ENCODE peak calls at places on chromosomes 4 and X, in nine cellular contexts. I, X, C, Q, O, T, F, B and N are unnamed samples.

GRCh38 chrX:82756272-82756671 is 751.8 kb upstream of the POU3F4 start:
- DNase-seq in X (no peak), C (no peak), Q (no peak), F (no peak), O (no peak), T (no peak), B (no peak), I (no peak), N (no peak)

GRCh38 chr4:154329939-154330338 is 161.7 kb downstream of the DCHS2 start:
- DNase-seq in B (peak), I (no peak), O (no peak), Q (peak), F (no peak), X (no peak), T (no peak), C (peak), N (peak)

GRCh38 chr4:81421346-81422218 is 50.1 kb downstream of the RASGEF1B start:
- DNase-seq in B (peak), X (no peak), O (no peak), C (no peak), Q (no peak), F (no peak), I (peak), T (no peak), N (peak)

GRCh38 chr4:86935833-86936721 is 1.3 kb downstream of the AFF1 start:
- DNase-seq in F (peak), C (no peak), X (peak), B (peak), Q (peak), I (peak), T (no peak), O (peak), N (no peak)

GRCh38 chr4:76234679-76235044 is 16.9 kb upstream of the FAM47E start:
- DNase-seq in O (no peak), Q (no peak), X (no peak), B (no peak), I (no peak), C (no peak), T (no peak), F (no peak), N (no peak)

GRCh38 chr4:53194727-53195126 is 171.1 kb downstream of the SCFD2 start:
- DNase-seq in T (no peak), Q (no peak), B (no peak), X (no peak), F (no peak), C (no peak), O (no peak), I (no peak), N (no peak)

GRCh38 chrX:9746148-9746880 is 19.3 kb downstream of the GPR143 start:
- DNase-seq in C (no peak), O (no peak), B (peak), X (peak), T (no peak), I (no peak), F (no peak), Q (peak), N (no peak)

GRCh38 chrX:71105638-71106037 is 902 bp downstream of the CXorf65 start:
- DNase-seq in C (no peak), O (no peak), B (no peak), F (no peak), X (no peak), T (no peak), Q (no peak), I (no peak), N (no peak)

GRCh38 chr4:80101768-80102116 is 28.7 kb upstream of the ANTXR2 start:
- DNase-seq in Q (no peak), I (no peak), F (no peak), B (peak), T (no peak), C (no peak), X (no peak), O (no peak), N (no peak)

GRCh38 chr4:57370691-57371090 is 260.5 kb upstream of the IGFBP7 start:
- DNase-seq in Q (no peak), C (no peak), I (no peak), O (no peak), X (peak), T (no peak), F (no peak), B (peak), N (no peak)

GRCh38 chr4:149897784-149898183 is 82.1 kb upstream of the IQCM start:
- DNase-seq in F (no peak), O (no peak), I (no peak), C (peak), T (no peak), X (no peak), B (peak), Q (no peak), N (no peak)

GRCh38 chrX:135707880-135708279 is 5.6 kb upstream of the CT45A1 start:
- DNase-seq in C (no peak), F (no peak), Q (no peak), T (no peak), X (peak), I (peak), B (peak), O (peak), N (no peak)

GRCh38 chr4:52594961-52595360 is 64.1 kb downstream of the USP46 start:
- DNase-seq in T (no peak), C (no peak), F (no peak), I (no peak), X (no peak), Q (no peak), O (no peak), B (no peak), N (no peak)

GRCh38 chr4:18559492-18559891 is 537.9 kb upstream of the LCORL start:
- DNase-seq in B (no peak), I (no peak), C (no peak), T (no peak), O (no peak), F (no peak), X (no peak), Q (no peak), N (no peak)

GRCh38 chr4:154277164-154277563 is 214.4 kb downstream of the DCHS2 start:
- DNase-seq in I (peak), B (no peak), C (no peak), Q (no peak), T (no peak), X (no peak), F (peak), O (peak), N (no peak)

GRCh38 chr4:10171055-10171454 is 54.5 kb upstream of the WDR1 start:
- DNase-seq in B (no peak), X (peak), O (no peak), T (no peak), Q (no peak), F (no peak), I (no peak), C (no peak), N (no peak)

GRCh38 chr4:70994069-70994366 is 569 bp downstream of the DCK start:
- DNase-seq in X (no peak), B (no peak), T (no peak), Q (no peak), F (no peak), C (no peak), O (no peak), I (no peak), N (no peak)

GRCh38 chr4:86011117-86011516 is 348.7 kb downstream of the MAPK10 start:
- DNase-seq in Q (peak), T (no peak), C (peak), I (no peak), X (peak), O (no peak), F (no peak), B (peak), N (peak)

GRCh38 chrX:11427082-11428033 is 134.1 kb downstream of the AMELX start:
- DNase-seq in X (no peak), F (peak), I (no peak), Q (peak), B (no peak), T (no peak), C (no peak), O (peak), N (no peak)

GRCh38 chr4:117900832-117901231 is 133.5 kb upstream of the NDST3 start:
- DNase-seq in X (no peak), F (no peak), C (no peak), T (no peak), Q (no peak), O (no peak), B (peak), I (no peak), N (no peak)

GRCh38 chrX:20427173-20427770 is 160.6 kb upstream of the RPS6KA3 start:
- DNase-seq in X (no peak), C (no peak), B (no peak), I (no peak), Q (no peak), O (no peak), T (no peak), F (no peak), N (no peak)

GRCh38 chrX:66046612-66047235 is 6.8 kb upstream of the VSIG4 start:
- DNase-seq in I (no peak), O (no peak), C (no peak), F (no peak), B (no peak), Q (no peak), T (no peak), X (no peak), N (no peak)

GRCh38 chrX:119698835-119699234 is 5.9 kb upstream of the SEPTIN6 start:
- DNase-seq in T (no peak), F (no peak), B (peak), X (peak), I (peak), Q (peak), C (peak), O (no peak), N (peak)

GRCh38 chr4:183758006-183758734 is 99.1 kb downstream of the TRAPPC11 start:
- DNase-seq in C (no peak), X (no peak), T (no peak), O (peak), I (peak), B (no peak), F (peak), Q (no peak), N (no peak)

GRCh38 chr4:92600638-92601037 is 296.9 kb downstream of the GRID2 start:
- DNase-seq in X (no peak), T (no peak), I (peak), Q (no peak), F (no peak), B (no peak), O (peak), C (no peak), N (no peak)

GRCh38 chrX:106168107-106168506 is at the start of gene PWWP3B:
- DNase-seq in X (no peak), I (peak), C (peak), F (peak), O (peak), T (no peak), B (peak), Q (no peak), N (no peak)

GRCh38 chr4:3870567-3870962 is 104.4 kb downstream of the ADRA2C start:
- DNase-seq in I (no peak), T (no peak), Q (no peak), C (no peak), X (no peak), O (no peak), F (no peak), B (no peak), N (no peak)

GRCh38 chr4:80307774-80308465 is 27.6 kb upstream of the CFAP299 start:
- DNase-seq in C (no peak), O (no peak), I (peak), B (peak), T (no peak), F (no peak), Q (peak), X (peak), N (peak)

GRCh38 chr4:25927361-25928040 is 13.5 kb downstream of the SMIM20 start:
- DNase-seq in O (no peak), F (no peak), I (no peak), C (no peak), X (no peak), Q (no peak), B (no peak), T (no peak), N (no peak)

GRCh38 chrX:118823263-118824172 is at the start of gene ZCCHC12:
- DNase-seq in B (peak), C (no peak), I (peak), Q (peak), F (peak), O (peak), T (peak), X (peak), N (no peak)

GRCh38 chr4:180134116-180134866 is 2108.9 kb upstream of the TENM3 start:
- DNase-seq in Q (no peak), B (no peak), I (peak), X (no peak), T (peak), C (no peak), F (no peak), O (no peak), N (no peak)

GRCh38 chr4:1206299-1207156 is 34.1 kb upstream of the SPON2 start:
- DNase-seq in I (peak), C (no peak), X (no peak), F (no peak), Q (no peak), T (no peak), O (peak), B (no peak), N (no peak)

GRCh38 chr4:39706334-39706733 is 8.4 kb downstream of the UBE2K start:
- DNase-seq in O (no peak), B (peak), C (no peak), X (peak), T (no peak), Q (peak), F (no peak), I (no peak), N (peak)

GRCh38 chr4:123587983-123588494 is 191.4 kb downstream of the SPRY1 start:
- DNase-seq in I (no peak), F (no peak), Q (peak), C (peak), B (peak), T (no peak), O (no peak), X (peak), N (peak)

GRCh38 chrX:49176421-49177326 is 5.0 kb downstream of the PLP2 start:
- DNase-seq in X (no peak), C (no peak), F (no peak), B (peak), O (no peak), I (no peak), Q (no peak), T (no peak), N (no peak)

GRCh38 chrX:37958493-37959211 is 47.7 kb upstream of the SYTL5 start:
- DNase-seq in T (no peak), C (no peak), X (no peak), F (no peak), B (no peak), I (peak), Q (peak), O (no peak), N (no peak)

GRCh38 chrX:136067097-136067496 is 80.2 kb upstream of the FHL1 start:
- DNase-seq in C (no peak), F (no peak), B (no peak), X (no peak), I (no peak), T (no peak), O (no peak), Q (no peak), N (no peak)

GRCh38 chr4:109816082-109816442 is 500 bp downstream of the GAR1 start:
- DNase-seq in B (no peak), O (no peak), T (no peak), X (no peak), F (no peak), Q (no peak), C (no peak), I (peak), N (no peak)

GRCh38 chr4:86592553-86593249 is 1.4 kb upstream of the PTPN13 start:
- DNase-seq in B (no peak), F (no peak), Q (no peak), O (no peak), I (no peak), T (no peak), C (no peak), X (peak), N (no peak)

GRCh38 chrX:140099221-140099620 is 133.9 kb upstream of the CXorf66 start:
- DNase-seq in T (no peak), C (no peak), B (no peak), F (no peak), Q (no peak), X (no peak), I (no peak), O (no peak), N (no peak)